ENCODE peak calls at places on chromosomes 1 and 21, in eight cellular contexts. One of them, this sample, is unnamed.

GRCh38 chr1:12121212-12122000 is 45.4 kb upstream of the TNFRSF1B start:
- DNase-seq in astrocyte of the cerebellum: peak; percentile 19
- DNase-seq in osteocyte: no peak
- DNase-seq in WTC11: no peak
- DNase-seq in left ventricle myocardium inferior: no peak
- DNase-seq in progenitor cell of endocrine pancreas: no peak
- DNase-seq in GM12865: no peak
- DNase-seq in psoas muscle: no peak
- DNase-seq in this sample: no peak

GRCh38 chr1:174217787-174218574 is 58.7 kb downstream of the RABGAP1L start:
- DNase-seq in astrocyte of the cerebellum: peak; percentile 20
- DNase-seq in osteocyte: no peak
- DNase-seq in WTC11: no peak
- DNase-seq in left ventricle myocardium inferior: no peak
- DNase-seq in progenitor cell of endocrine pancreas: no peak
- DNase-seq in GM12865: peak; percentile 61
- DNase-seq in psoas muscle: no peak
- DNase-seq in this sample: no peak

GRCh38 chr1:117146570-117147340 is 25.2 kb upstream of the TRIM45 start:
- DNase-seq in astrocyte of the cerebellum: peak; percentile 85
- DNase-seq in osteocyte: no peak
- DNase-seq in WTC11: no peak
- DNase-seq in left ventricle myocardium inferior: no peak
- DNase-seq in progenitor cell of endocrine pancreas: no peak
- DNase-seq in GM12865: no peak
- DNase-seq in psoas muscle: peak; percentile 60
- DNase-seq in this sample: no peak

GRCh38 chr1:3773572-3774502 is 1.3 kb downstream of the SMIM1 start:
- DNase-seq in astrocyte of the cerebellum: no peak
- DNase-seq in osteocyte: no peak
- DNase-seq in WTC11: no peak
- DNase-seq in left ventricle myocardium inferior: no peak
- DNase-seq in progenitor cell of endocrine pancreas: no peak
- DNase-seq in GM12865: no peak
- DNase-seq in psoas muscle: no peak
- DNase-seq in this sample: no peak

GRCh38 chr1:22259581-22260282 is 116.8 kb upstream of the WNT4 start:
- DNase-seq in astrocyte of the cerebellum: no peak
- DNase-seq in osteocyte: no peak
- DNase-seq in WTC11: no peak
- DNase-seq in left ventricle myocardium inferior: no peak
- DNase-seq in progenitor cell of endocrine pancreas: no peak
- DNase-seq in GM12865: no peak
- DNase-seq in psoas muscle: no peak
- DNase-seq in this sample: no peak

GRCh38 chr1:94514095-94514727 is 27.3 kb downstream of the F3 start:
- DNase-seq in astrocyte of the cerebellum: no peak
- DNase-seq in osteocyte: no peak
- DNase-seq in WTC11: peak; percentile 42
- DNase-seq in left ventricle myocardium inferior: no peak
- DNase-seq in progenitor cell of endocrine pancreas: peak; percentile 18
- DNase-seq in GM12865: peak; percentile 28
- DNase-seq in psoas muscle: no peak
- DNase-seq in this sample: no peak

GRCh38 chr21:29638761-29639327 is 301.0 kb downstream of the GRIK1 start:
- DNase-seq in astrocyte of the cerebellum: no peak
- DNase-seq in osteocyte: no peak
- DNase-seq in WTC11: no peak
- DNase-seq in left ventricle myocardium inferior: no peak
- DNase-seq in progenitor cell of endocrine pancreas: no peak
- DNase-seq in GM12865: peak; percentile 35
- DNase-seq in psoas muscle: no peak
- DNase-seq in this sample: no peak

GRCh38 chr1:97930472-97930871 is 9.6 kb upstream of the DPYD start:
- DNase-seq in astrocyte of the cerebellum: no peak
- DNase-seq in osteocyte: no peak
- DNase-seq in WTC11: no peak
- DNase-seq in left ventricle myocardium inferior: no peak
- DNase-seq in progenitor cell of endocrine pancreas: no peak
- DNase-seq in GM12865: no peak
- DNase-seq in psoas muscle: no peak
- DNase-seq in this sample: no peak

GRCh38 chr1:1264868-1265272 is 8.8 kb downstream of the UBE2J2 start:
- DNase-seq in astrocyte of the cerebellum: peak; percentile 87
- DNase-seq in osteocyte: peak; percentile 92
- DNase-seq in WTC11: peak; percentile 69
- DNase-seq in left ventricle myocardium inferior: no peak
- DNase-seq in progenitor cell of endocrine pancreas: no peak
- DNase-seq in GM12865: no peak
- DNase-seq in psoas muscle: no peak
- DNase-seq in this sample: no peak

GRCh38 chr1:30731806-30732276 is 8.5 kb upstream of the MATN1 start:
- DNase-seq in astrocyte of the cerebellum: no peak
- DNase-seq in osteocyte: no peak
- DNase-seq in WTC11: no peak
- DNase-seq in left ventricle myocardium inferior: no peak
- DNase-seq in progenitor cell of endocrine pancreas: no peak
- DNase-seq in GM12865: no peak
- DNase-seq in psoas muscle: no peak
- DNase-seq in this sample: no peak

GRCh38 chr1:233061265-233061664 is 110.9 kb downstream of the NTPCR start:
- DNase-seq in astrocyte of the cerebellum: no peak
- DNase-seq in osteocyte: no peak
- DNase-seq in WTC11: no peak
- DNase-seq in left ventricle myocardium inferior: no peak
- DNase-seq in progenitor cell of endocrine pancreas: no peak
- DNase-seq in GM12865: peak; percentile 42
- DNase-seq in psoas muscle: no peak
- DNase-seq in this sample: no peak

GRCh38 chr21:37368536-37369279 is 2.1 kb downstream of the DYRK1A start:
- DNase-seq in astrocyte of the cerebellum: no peak
- DNase-seq in osteocyte: no peak
- DNase-seq in WTC11: no peak
- DNase-seq in left ventricle myocardium inferior: no peak
- DNase-seq in progenitor cell of endocrine pancreas: no peak
- DNase-seq in GM12865: peak; percentile 22
- DNase-seq in psoas muscle: no peak
- DNase-seq in this sample: no peak

GRCh38 chr1:153178922-153179321 is 24.3 kb upstream of the LELP1 start:
- DNase-seq in astrocyte of the cerebellum: no peak
- DNase-seq in osteocyte: no peak
- DNase-seq in WTC11: no peak
- DNase-seq in left ventricle myocardium inferior: no peak
- DNase-seq in progenitor cell of endocrine pancreas: no peak
- DNase-seq in GM12865: no peak
- DNase-seq in psoas muscle: no peak
- DNase-seq in this sample: no peak

GRCh38 chr1:9539829-9540550 is 725 bp downstream of the SLC25A33 start:
- DNase-seq in astrocyte of the cerebellum: no peak
- DNase-seq in osteocyte: peak; percentile 85
- DNase-seq in WTC11: peak; percentile 44
- DNase-seq in left ventricle myocardium inferior: peak; percentile 41
- DNase-seq in progenitor cell of endocrine pancreas: peak; percentile 26
- DNase-seq in GM12865: peak; percentile 66
- DNase-seq in psoas muscle: peak; percentile 82
- DNase-seq in this sample: peak; percentile 53

GRCh38 chr1:201184734-201185453 is 5.7 kb upstream of the IGFN1 start:
- DNase-seq in astrocyte of the cerebellum: peak; percentile 60
- DNase-seq in osteocyte: no peak
- DNase-seq in WTC11: peak; percentile 46
- DNase-seq in left ventricle myocardium inferior: no peak
- DNase-seq in progenitor cell of endocrine pancreas: no peak
- DNase-seq in GM12865: peak; percentile 13
- DNase-seq in psoas muscle: peak; percentile 66
- DNase-seq in this sample: no peak

GRCh38 chr1:32242341-32242851 is 4.6 kb upstream of the FAM167B start:
- DNase-seq in astrocyte of the cerebellum: no peak
- DNase-seq in osteocyte: no peak
- DNase-seq in WTC11: peak; percentile 23
- DNase-seq in left ventricle myocardium inferior: peak; percentile 59
- DNase-seq in progenitor cell of endocrine pancreas: no peak
- DNase-seq in GM12865: peak; percentile 49
- DNase-seq in psoas muscle: peak; percentile 58
- DNase-seq in this sample: no peak

GRCh38 chr1:68454534-68454933 is 4.8 kb upstream of the RPE65 start:
- DNase-seq in astrocyte of the cerebellum: no peak
- DNase-seq in osteocyte: no peak
- DNase-seq in WTC11: no peak
- DNase-seq in left ventricle myocardium inferior: no peak
- DNase-seq in progenitor cell of endocrine pancreas: no peak
- DNase-seq in GM12865: peak; percentile 22
- DNase-seq in psoas muscle: no peak
- DNase-seq in this sample: no peak

GRCh38 chr1:150154143-150154542 is 4.4 kb downstream of the PLEKHO1 start:
- DNase-seq in astrocyte of the cerebellum: no peak
- DNase-seq in osteocyte: no peak
- DNase-seq in WTC11: no peak
- DNase-seq in left ventricle myocardium inferior: no peak
- DNase-seq in progenitor cell of endocrine pancreas: no peak
- DNase-seq in GM12865: no peak
- DNase-seq in psoas muscle: no peak
- DNase-seq in this sample: no peak

GRCh38 chr1:88272216-88272615 is 411.9 kb upstream of the PKN2 start:
- DNase-seq in astrocyte of the cerebellum: no peak
- DNase-seq in osteocyte: no peak
- DNase-seq in WTC11: no peak
- DNase-seq in left ventricle myocardium inferior: no peak
- DNase-seq in progenitor cell of endocrine pancreas: no peak
- DNase-seq in GM12865: no peak
- DNase-seq in psoas muscle: no peak
- DNase-seq in this sample: no peak

GRCh38 chr1:206925116-206925736 is 3.5 kb upstream of the FCMR start:
- DNase-seq in astrocyte of the cerebellum: no peak
- DNase-seq in osteocyte: no peak
- DNase-seq in WTC11: peak; percentile 25
- DNase-seq in left ventricle myocardium inferior: no peak
- DNase-seq in progenitor cell of endocrine pancreas: no peak
- DNase-seq in GM12865: peak; percentile 97
- DNase-seq in psoas muscle: no peak
- DNase-seq in this sample: peak; percentile 80
- TF ChIP-seq CTCF in astrocyte of the cerebellum: no peak
- TF ChIP-seq CTCF in osteocyte: no peak
- TF ChIP-seq CTCF in WTC11: no peak
- TF ChIP-seq CTCF in left ventricle myocardium inferior: peak; percentile 20
- TF ChIP-seq CTCF in progenitor cell of endocrine pancreas: no peak
- TF ChIP-seq CTCF in GM12865: peak; percentile 26
- TF ChIP-seq CTCF in psoas muscle: no peak
- TF ChIP-seq CTCF in this sample: no peak

GRCh38 chr1:180501865-180502360 is 464 bp downstream of the ACBD6 start:
- DNase-seq in astrocyte of the cerebellum: no peak
- DNase-seq in osteocyte: no peak
- DNase-seq in WTC11: no peak
- DNase-seq in left ventricle myocardium inferior: no peak
- DNase-seq in progenitor cell of endocrine pancreas: no peak
- DNase-seq in GM12865: no peak
- DNase-seq in psoas muscle: no peak
- DNase-seq in this sample: no peak
- TF ChIP-seq CTCF in astrocyte of the cerebellum: no peak
- TF ChIP-seq CTCF in osteocyte: no peak
- TF ChIP-seq CTCF in WTC11: no peak
- TF ChIP-seq CTCF in left ventricle myocardium inferior: no peak
- TF ChIP-seq CTCF in progenitor cell of endocrine pancreas: peak; percentile 32
- TF ChIP-seq CTCF in GM12865: no peak
- TF ChIP-seq CTCF in psoas muscle: no peak
- TF ChIP-seq CTCF in this sample: no peak

GRCh38 chr1:15500184-15500958 is 23.6 kb downstream of the CASP9 start:
- DNase-seq in astrocyte of the cerebellum: no peak
- DNase-seq in osteocyte: no peak
- DNase-seq in WTC11: no peak
- DNase-seq in left ventricle myocardium inferior: no peak
- DNase-seq in progenitor cell of endocrine pancreas: no peak
- DNase-seq in GM12865: no peak
- DNase-seq in psoas muscle: no peak
- DNase-seq in this sample: no peak

GRCh38 chr1:15504436-15504835 is 19.6 kb downstream of the CASP9 start:
- DNase-seq in astrocyte of the cerebellum: no peak
- DNase-seq in osteocyte: no peak
- DNase-seq in WTC11: no peak
- DNase-seq in left ventricle myocardium inferior: no peak
- DNase-seq in progenitor cell of endocrine pancreas: no peak
- DNase-seq in GM12865: no peak
- DNase-seq in psoas muscle: no peak
- DNase-seq in this sample: no peak

GRCh38 chr1:15507278-15507677 is 16.7 kb downstream of the CASP9 start:
- DNase-seq in astrocyte of the cerebellum: no peak
- DNase-seq in osteocyte: no peak
- DNase-seq in WTC11: no peak
- DNase-seq in left ventricle myocardium inferior: no peak
- DNase-seq in progenitor cell of endocrine pancreas: no peak
- DNase-seq in GM12865: no peak
- DNase-seq in psoas muscle: no peak
- DNase-seq in this sample: no peak

GRCh38 chr1:15506831-15507230 is 17.2 kb downstream of the CASP9 start:
- DNase-seq in astrocyte of the cerebellum: no peak
- DNase-seq in osteocyte: no peak
- DNase-seq in WTC11: no peak
- DNase-seq in left ventricle myocardium inferior: no peak
- DNase-seq in progenitor cell of endocrine pancreas: no peak
- DNase-seq in GM12865: no peak
- DNase-seq in psoas muscle: no peak
- DNase-seq in this sample: no peak

DNA sequence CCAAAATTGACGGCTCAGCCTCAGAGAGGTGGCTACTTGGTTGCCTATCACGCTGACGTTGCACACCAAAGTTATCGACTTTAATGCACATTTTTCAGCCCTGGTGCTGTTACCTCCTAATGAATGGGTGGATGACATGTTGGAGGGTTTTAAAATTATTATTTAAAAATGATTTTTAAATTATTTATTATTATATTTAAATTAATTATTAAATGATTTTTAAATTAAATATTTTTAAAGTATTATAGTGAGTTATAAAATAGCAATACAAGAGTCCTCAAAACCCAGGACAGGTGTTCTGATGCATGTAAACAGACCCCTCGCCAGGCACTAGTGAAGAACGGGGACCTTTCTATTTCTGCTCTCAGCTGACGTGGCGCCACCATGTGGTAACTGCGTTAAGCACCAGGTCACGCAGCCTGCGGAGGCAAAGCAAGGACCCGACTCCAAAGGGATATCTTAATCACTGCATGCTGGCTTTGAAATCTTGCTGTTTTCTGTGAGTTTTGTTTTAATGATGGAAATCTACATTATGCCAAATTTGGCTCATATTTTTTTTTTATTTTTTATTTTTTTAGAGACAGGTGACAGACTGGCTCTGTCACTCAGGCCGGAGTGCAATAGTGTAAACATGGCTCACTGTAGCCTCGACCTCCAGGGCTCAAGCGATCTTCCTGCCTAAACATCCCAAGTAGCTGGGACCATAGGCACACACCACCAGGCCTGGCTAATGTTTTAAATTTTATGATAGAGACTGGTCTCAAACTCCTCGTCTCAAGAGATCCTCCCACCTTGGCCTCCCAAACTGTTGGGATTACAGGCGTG is 22.6 kb downstream of the CASP9 start:
- DNase-seq in astrocyte of the cerebellum: peak; percentile 28
- DNase-seq in osteocyte: no peak
- DNase-seq in WTC11: peak; percentile 88
- DNase-seq in left ventricle myocardium inferior: peak; percentile 52
- DNase-seq in progenitor cell of endocrine pancreas: peak; percentile 54
- DNase-seq in GM12865: peak; percentile 67
- DNase-seq in psoas muscle: peak; percentile 69
- DNase-seq in this sample: peak; percentile 41
- TF ChIP-seq CTCF in astrocyte of the cerebellum: peak; percentile 89
- TF ChIP-seq CTCF in osteocyte: peak; percentile 71
- TF ChIP-seq CTCF in WTC11: peak; percentile 68
- TF ChIP-seq CTCF in left ventricle myocardium inferior: peak; percentile 77
- TF ChIP-seq CTCF in progenitor cell of endocrine pancreas: peak; percentile 92
- TF ChIP-seq CTCF in GM12865: peak; percentile 80
- TF ChIP-seq CTCF in psoas muscle: peak; percentile 67
- TF ChIP-seq CTCF in this sample: peak; percentile 62

GRCh38 chr1:170765712-170766330 is 101.9 kb downstream of the PRRX1 start:
- DNase-seq in astrocyte of the cerebellum: peak; percentile 38
- DNase-seq in osteocyte: no peak
- DNase-seq in WTC11: no peak
- DNase-seq in left ventricle myocardium inferior: no peak
- DNase-seq in progenitor cell of endocrine pancreas: no peak
- DNase-seq in GM12865: peak; percentile 17
- DNase-seq in psoas muscle: no peak
- DNase-seq in this sample: no peak
- TF ChIP-seq CTCF in astrocyte of the cerebellum: peak; percentile 56
- TF ChIP-seq CTCF in osteocyte: peak; percentile 76
- TF ChIP-seq CTCF in WTC11: no peak
- TF ChIP-seq CTCF in left ventricle myocardium inferior: peak; percentile 73
- TF ChIP-seq CTCF in progenitor cell of endocrine pancreas: peak; percentile 54
- TF ChIP-seq CTCF in GM12865: peak; percentile 21
- TF ChIP-seq CTCF in psoas muscle: peak; percentile 69
- TF ChIP-seq CTCF in this sample: no peak